ENCODE peak calls at places on chromosomes 13 and 19, in six cellular contexts. L, U, V, D, E and C are unnamed samples.

GRCh38 chr19:50877338-50877737 is 4.1 kb downstream of the KLK2 start:
- DNase-seq in L (no peak), U (no peak), V (peak), D (no peak), E (no peak), C (no peak)

GRCh38 chr19:8194528-8195275 is 14.5 kb upstream of the CERS4 start:
- DNase-seq in L (no peak), U (no peak), V (peak), D (no peak), E (no peak), C (peak)

GRCh38 chr13:33057019-33057785 is 41.0 kb downstream of the KL start:
- DNase-seq in L (peak), U (no peak), V (peak), D (no peak), E (peak), C (no peak)

GRCh38 chr19:20479483-20479882 is 86.1 kb downstream of the ZNF737 start:
- DNase-seq in L (no peak), U (no peak), V (no peak), D (no peak), E (no peak), C (no peak)

GRCh38 chr19:28523619-28524018 is 689.3 kb downstream of the UQCRFS1 start:
- DNase-seq in L (no peak), U (no peak), V (no peak), D (no peak), E (no peak), C (no peak)

GRCh38 chr13:78168981-78169380 is 250.3 kb upstream of the EDNRB start:
- DNase-seq in L (no peak), U (no peak), V (peak), D (no peak), E (no peak), C (no peak)

GRCh38 chr19:45376045-45376724 is 5.8 kb upstream of the ERCC2 start:
- DNase-seq in L (peak), U (peak), V (peak), D (peak), E (peak), C (no peak)

GRCh38 chr13:31469377-31469776 is 269.6 kb downstream of the B3GLCT start:
- DNase-seq in L (no peak), U (no peak), V (no peak), D (no peak), E (no peak), C (no peak)

GRCh38 chr19:54096642-54097106 is 3.9 kb downstream of the OSCAR start:
- DNase-seq in L (no peak), U (no peak), V (peak), D (no peak), E (no peak), C (no peak)

GRCh38 chr13:49060698-49061387 is 85.1 kb downstream of the FNDC3A start:
- DNase-seq in L (no peak), U (peak), V (no peak), D (no peak), E (no peak), C (no peak)

GRCh38 chr13:100875392-100876043 is 200.9 kb upstream of the TMTC4 start:
- DNase-seq in L (no peak), U (peak), V (no peak), D (no peak), E (peak), C (no peak)

GRCh38 chr19:29422047-29422446 is 103.7 kb upstream of the VSTM2B start:
- DNase-seq in L (no peak), U (no peak), V (no peak), D (no peak), E (no peak), C (no peak)

GRCh38 chr13:54433511-54434206 is 1405.0 kb downstream of the OLFM4 start:
- DNase-seq in L (no peak), U (no peak), V (no peak), D (no peak), E (no peak), C (no peak)

GRCh38 chr19:32268381-32268780 is 77.0 kb upstream of the ZNF507 start:
- DNase-seq in L (no peak), U (no peak), V (no peak), D (no peak), E (no peak), C (no peak)

GRCh38 chr19:40521276-40521675 is 54.5 kb downstream of the SPTBN4 start:
- DNase-seq in L (no peak), U (no peak), V (no peak), D (no peak), E (no peak), C (no peak)

GRCh38 chr13:63605962-63606361 is 2190.3 kb upstream of the PCDH20 start:
- DNase-seq in L (no peak), U (no peak), V (no peak), D (no peak), E (no peak), C (no peak)

GRCh38 chr13:90926459-90926858 is 421.0 kb upstream of the MIR17HG start:
- DNase-seq in L (no peak), U (no peak), V (no peak), D (no peak), E (no peak), C (no peak)

GRCh38 chr13:51638497-51638871 is 54.2 kb downstream of the WDFY2 start:
- DNase-seq in L (no peak), U (peak), V (no peak), D (no peak), E (no peak), C (no peak)

GRCh38 chr19:20079487-20079886 is 1.7 kb downstream of the ZNF90 start:
- DNase-seq in L (no peak), U (no peak), V (no peak), D (no peak), E (no peak), C (no peak)

GRCh38 chr13:53439439-53440225 is 411.0 kb downstream of the OLFM4 start:
- DNase-seq in L (peak), U (no peak), V (no peak), D (no peak), E (no peak), C (no peak)

GRCh38 chr19:55635334-55635717 is 5.5 kb upstream of the ZNF580 start:
- DNase-seq in L (no peak), U (no peak), V (no peak), D (no peak), E (no peak), C (no peak)

GRCh38 chr13:36356058-36356457 is 9.9 kb upstream of the SPART start:
- DNase-seq in L (no peak), U (no peak), V (no peak), D (no peak), E (no peak), C (no peak)

GRCh38 chr19:38780443-38780842 is 7.1 kb upstream of the LGALS7 start:
- DNase-seq in L (no peak), U (no peak), V (no peak), D (no peak), E (no peak), C (no peak)

GRCh38 chr19:16323532-16323931 is 1.1 kb upstream of the KLF2 start:
- DNase-seq in L (no peak), U (no peak), V (no peak), D (no peak), E (no peak), C (no peak)

GRCh38 chr13:107099661-107100060 is 531.7 kb upstream of the ARGLU1 start:
- DNase-seq in L (no peak), U (no peak), V (no peak), D (no peak), E (no peak), C (no peak)

GRCh38 chr13:98390086-98390697 is 186.7 kb downstream of the STK24 start:
- DNase-seq in L (no peak), U (no peak), V (peak), D (no peak), E (no peak), C (no peak)

GRCh38 chr19:18000981-18001836 is 6.8 kb upstream of the ARRDC2 start:
- DNase-seq in L (peak), U (peak), V (peak), D (peak), E (peak), C (peak)

GRCh38 chr19:14141041-14141440 is 4.7 kb upstream of the ASF1B start:
- DNase-seq in L (no peak), U (no peak), V (no peak), D (no peak), E (no peak), C (no peak)

GRCh38 chr19:8373867-8374813 is 10.2 kb downstream of the ANGPTL4 start:
- DNase-seq in L (no peak), U (no peak), V (peak), D (no peak), E (no peak), C (no peak)

GRCh38 chr19:18417250-18418033 is 1.8 kb upstream of the SSBP4 start:
- DNase-seq in L (peak), U (no peak), V (peak), D (no peak), E (peak), C (no peak)

GRCh38 chr19:48926909-48927308 is 6.6 kb upstream of the DHDH start:
- DNase-seq in L (no peak), U (peak), V (no peak), D (peak), E (peak), C (no peak)

GRCh38 chr19:29978139-29978538 is 36.1 kb downstream of the URI1 start:
- DNase-seq in L (no peak), U (no peak), V (no peak), D (no peak), E (no peak), C (no peak)

GRCh38 chr19:12126707-12127106 is 13.4 kb downstream of the ZNF20 start:
- DNase-seq in L (no peak), U (no peak), V (peak), D (no peak), E (no peak), C (peak)

GRCh38 chr19:461664-462551 is 1.1 kb upstream of the SHC2 start:
- DNase-seq in L (no peak), U (peak), V (peak), D (no peak), E (no peak), C (no peak)

GRCh38 chr19:4082172-4082571 is 15.5 kb upstream of the ZBTB7A start:
- DNase-seq in L (no peak), U (no peak), V (no peak), D (no peak), E (no peak), C (no peak)
- H3K27ac ChIP-seq in L (no peak), U (peak), V (no peak), D (no peak), E (no peak), C (no peak)

DNA sequence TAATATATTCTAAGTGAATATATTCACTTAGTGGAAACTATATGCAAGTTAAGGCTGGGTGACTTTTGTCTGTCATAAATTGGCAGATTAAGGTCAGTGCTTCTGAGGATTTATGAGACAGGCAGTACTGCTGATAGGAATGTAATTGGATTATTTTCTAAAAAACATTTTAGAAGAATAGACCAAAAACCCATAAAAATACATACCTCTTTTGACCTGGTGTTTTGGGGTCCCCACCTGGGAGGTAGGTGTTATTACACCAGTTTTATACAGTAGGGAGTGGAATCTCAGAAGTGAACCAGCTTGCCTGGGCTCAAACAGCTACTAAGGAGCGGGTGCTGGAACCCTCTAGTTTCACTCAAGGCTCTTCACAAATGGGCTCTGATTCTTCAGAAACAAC is 25.3 kb downstream of the COG3 start:
- DNase-seq in L (no peak), U (no peak), V (no peak), D (no peak), E (peak), C (no peak)
- TF ChIP-seq CTCF in L (peak), U (peak), V (peak), D (no peak), E (no peak), C (peak)

DNA sequence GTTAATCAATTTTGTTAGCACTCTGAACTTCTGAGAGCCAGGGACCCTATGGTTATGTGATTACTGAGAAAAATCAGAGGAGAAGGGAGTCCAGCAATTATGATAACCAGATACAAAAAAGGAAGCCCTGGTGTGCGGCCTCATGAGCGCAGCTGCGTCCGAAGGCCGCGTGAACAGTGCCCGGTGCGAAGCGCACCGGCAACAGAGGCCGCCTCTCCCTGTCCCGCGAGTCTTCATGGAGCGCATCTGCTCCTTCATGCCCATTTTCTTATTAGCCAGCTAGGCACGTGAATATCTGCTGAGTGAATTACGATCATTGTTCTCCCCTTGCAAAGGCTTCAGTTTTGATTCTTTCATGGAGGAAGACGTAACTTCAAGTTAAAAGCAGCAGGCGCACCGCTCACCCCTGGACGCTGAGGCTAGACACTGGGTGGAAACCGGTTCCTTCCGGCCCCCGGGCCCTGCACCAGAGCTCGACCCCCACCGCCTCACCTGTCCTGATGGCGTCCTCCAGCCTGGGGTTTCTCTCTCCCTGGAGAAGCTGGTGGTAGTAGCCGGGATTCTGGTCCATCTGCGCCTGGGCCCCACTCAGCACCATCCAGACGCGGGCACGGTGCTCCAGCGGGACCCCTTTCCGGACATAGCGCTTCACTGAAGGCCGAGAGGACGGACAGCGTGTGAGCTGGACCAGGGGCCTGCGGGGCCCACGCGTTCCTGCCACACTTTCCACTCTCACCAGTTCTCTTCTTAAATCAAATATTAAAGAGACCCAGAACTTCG is 8.9 kb downstream of the GRTP1 start:
- DNase-seq in L (no peak), U (no peak), V (no peak), D (no peak), E (no peak), C (no peak)
- H3K27ac ChIP-seq in L (no peak), U (no peak), V (no peak), D (no peak), E (no peak), C (no peak)

GRCh38 chr19:1874554-1875185 is 10.6 kb downstream of the ABHD17A start:
- DNase-seq in L (no peak), U (no peak), V (no peak), D (no peak), E (no peak), C (no peak)

GRCh38 chr19:1872807-1873523 is 9.6 kb upstream of the KLF16 start:
- DNase-seq in L (no peak), U (no peak), V (no peak), D (no peak), E (no peak), C (no peak)

GRCh38 chr19:1873524-1874473 is 10.4 kb upstream of the KLF16 start:
- DNase-seq in L (no peak), U (no peak), V (no peak), D (no peak), E (peak), C (no peak)

GRCh38 chr19:1871630-1872029 is 8.3 kb upstream of the KLF16 start:
- DNase-seq in L (no peak), U (no peak), V (no peak), D (no peak), E (no peak), C (no peak)

DNA sequence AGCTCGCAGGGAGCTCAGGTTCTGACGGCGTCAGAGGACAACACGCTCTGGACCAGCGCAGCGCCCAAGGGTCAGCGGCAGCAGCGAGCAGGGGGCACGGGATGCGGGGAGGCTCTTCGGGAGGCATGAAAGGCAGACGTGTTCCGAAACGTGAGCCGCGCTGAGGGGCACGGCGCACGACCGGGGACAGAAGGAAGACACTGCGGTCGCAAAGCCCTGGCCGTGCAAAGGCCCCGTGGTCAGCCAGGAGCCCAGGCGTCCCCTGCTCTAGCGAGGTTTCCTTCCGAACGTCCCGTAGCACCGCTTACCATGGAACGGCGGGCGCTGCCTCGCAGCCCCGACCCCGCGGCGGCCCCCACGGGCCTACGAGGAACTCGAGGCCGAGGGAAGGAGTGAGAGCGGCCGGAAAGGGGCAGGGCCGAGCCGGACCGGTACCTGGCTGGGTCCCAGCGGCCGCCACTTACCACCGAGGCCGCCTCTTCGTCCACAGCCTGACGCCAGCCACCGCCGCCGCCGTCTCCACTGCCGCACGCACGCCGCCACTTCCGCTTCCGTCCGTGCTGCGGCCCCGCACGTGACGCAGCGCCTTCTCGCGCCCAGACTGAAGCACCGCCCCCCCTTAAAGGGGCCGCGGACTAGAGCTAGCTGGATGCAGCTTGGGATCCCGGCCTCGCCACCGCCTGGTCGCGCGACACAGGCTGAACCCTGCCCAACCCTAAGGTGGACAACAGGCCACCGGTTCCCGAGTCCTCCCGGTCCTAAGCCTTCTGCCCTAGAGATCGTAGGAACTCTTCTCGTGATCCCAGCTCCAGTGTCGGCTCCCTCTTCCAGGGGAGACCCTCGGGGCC is 9.4 kb downstream of the ABHD17A start:
- DNase-seq in L (peak), U (peak), V (peak), D (peak), E (peak), C (peak)
- TF ChIP-seq CTCF in L (peak), U (no peak), V (no peak), D (no peak), E (no peak), C (no peak)